ENCODE peak calls at places on chromosomes 5 and 9, in seven cellular contexts. Q is GM12865, W is cardiac fibroblast, M is Panc1, D is aorta, V is heart left ventricle, X is choroid plexus epithelial cell. A is an unnamed sample.

GRCh38 chr9:97923529-97924108 is 1.3 kb upstream of the TRMO start:
- DNase-seq in Q (peak), W (peak), M (peak), D (peak), V (peak), X (peak), A (peak)

GRCh38 chr9:113659740-113660139 is 196.2 kb downstream of the RGS3 start:
- DNase-seq in Q (no peak), W (no peak), M (no peak), D (no peak), V (no peak), X (no peak), A (no peak)

GRCh38 chr5:76729373-76730290 is 13.7 kb downstream of the F2R start:
- DNase-seq in Q (no peak), W (no peak), M (no peak), D (no peak), V (no peak), X (no peak), A (no peak)

GRCh38 chr5:59745422-59745863 is 148.1 kb downstream of the PDE4D start:
- DNase-seq in Q (no peak), W (peak), M (no peak), D (peak), V (peak), X (peak), A (peak)

GRCh38 chr5:176365663-176366574 is 632 bp downstream of the ARL10 start:
- DNase-seq in Q (no peak), W (peak), M (no peak), D (peak), V (peak), X (peak), A (no peak)

GRCh38 chr5:137431051-137431450 is 68.1 kb downstream of the SPOCK1 start:
- DNase-seq in Q (no peak), W (no peak), M (no peak), D (no peak), V (no peak), X (no peak), A (no peak)

GRCh38 chr5:1666812-1667588 is 132.6 kb downstream of the MRPL36 start:
- DNase-seq in Q (no peak), W (peak), M (no peak), D (no peak), V (peak), X (no peak), A (no peak)

GRCh38 chr9:33044677-33045282 is 19.7 kb downstream of the DNAJA1 start:
- DNase-seq in Q (no peak), W (peak), M (peak), D (no peak), V (no peak), X (peak), A (no peak)

GRCh38 chr9:17135578-17135904 is 701 bp downstream of the CNTLN start:
- DNase-seq in Q (no peak), W (no peak), M (no peak), D (no peak), V (no peak), X (no peak), A (peak)

GRCh38 chr9:21395778-21396717 is 10.8 kb upstream of the IFNA2 start:
- DNase-seq in Q (peak), W (peak), M (no peak), D (peak), V (peak), X (peak), A (no peak)

GRCh38 chr5:175872287-175873089 is 1.1 kb downstream of the CPLX2 start:
- DNase-seq in Q (no peak), W (no peak), M (no peak), D (no peak), V (no peak), X (no peak), A (no peak)

GRCh38 chr5:154962494-154962893 is 21.6 kb downstream of the MRPL22 start:
- DNase-seq in Q (peak), W (no peak), M (no peak), D (no peak), V (no peak), X (no peak), A (no peak)

GRCh38 chr9:79256691-79257213 is 315.0 kb upstream of the TLE4 start:
- DNase-seq in Q (no peak), W (peak), M (no peak), D (no peak), V (no peak), X (peak), A (no peak)

GRCh38 chr9:92770005-92770995 is 5.7 kb upstream of the BICD2 start:
- DNase-seq in Q (peak), W (peak), M (no peak), D (peak), V (no peak), X (peak), A (no peak)

GRCh38 chr5:181133610-181134231 is 2.8 kb upstream of the OR2V1 start:
- DNase-seq in Q (peak), W (peak), M (no peak), D (peak), V (peak), X (peak), A (peak)

GRCh38 chr5:133664422-133664821 is 52.1 kb upstream of the FSTL4 start:
- DNase-seq in Q (no peak), W (no peak), M (peak), D (no peak), V (no peak), X (peak), A (no peak)

GRCh38 chr9:2214707-2215106 is 199.6 kb downstream of the SMARCA2 start:
- DNase-seq in Q (no peak), W (no peak), M (no peak), D (no peak), V (no peak), X (no peak), A (no peak)

GRCh38 chr5:142325677-142326479 is 1.1 kb upstream of the SPRY4 start:
- DNase-seq in Q (no peak), W (peak), M (no peak), D (peak), V (peak), X (peak), A (no peak)

GRCh38 chr9:81506941-81507864 is 182.1 kb downstream of the TLE1 start:
- DNase-seq in Q (no peak), W (no peak), M (no peak), D (no peak), V (no peak), X (no peak), A (no peak)

GRCh38 chr5:153969563-153969895 is 69.2 kb downstream of the FAM114A2 start:
- DNase-seq in Q (no peak), W (no peak), M (no peak), D (no peak), V (no peak), X (no peak), A (no peak)

GRCh38 chr5:68924490-68925145 is 169.2 kb upstream of the SLC30A5 start:
- DNase-seq in Q (no peak), W (peak), M (no peak), D (no peak), V (peak), X (peak), A (peak)

GRCh38 chr5:34959323-34959722 is 30.0 kb downstream of the DNAJC21 start:
- DNase-seq in Q (peak), W (peak), M (no peak), D (no peak), V (no peak), X (peak), A (no peak)

GRCh38 chr5:119578937-119579336 is 50.4 kb upstream of the FAM170A start:
- DNase-seq in Q (peak), W (peak), M (no peak), D (no peak), V (no peak), X (peak), A (no peak)

GRCh38 chr5:31827862-31828261 is 188.9 kb downstream of the PDZD2 start:
- DNase-seq in Q (no peak), W (no peak), M (no peak), D (no peak), V (no peak), X (peak), A (no peak)

GRCh38 chr5:23257656-23258055 is 249.8 kb upstream of the PRDM9 start:
- DNase-seq in Q (no peak), W (no peak), M (peak), D (no peak), V (no peak), X (no peak), A (no peak)

GRCh38 chr9:38713426-38713825 is 6.5 kb downstream of the FAM240B start:
- DNase-seq in Q (no peak), W (peak), M (no peak), D (no peak), V (no peak), X (peak), A (no peak)

GRCh38 chr9:115118471-115119156 is 657 bp upstream of the TNC start:
- DNase-seq in Q (no peak), W (peak), M (no peak), D (peak), V (peak), X (peak), A (no peak)

GRCh38 chr9:121299467-121300282 is 31.7 kb downstream of the GSN start:
- DNase-seq in Q (no peak), W (peak), M (no peak), D (peak), V (peak), X (peak), A (peak)

GRCh38 chr5:176353533-176353932 is 8.0 kb downstream of the KIAA1191 start:
- DNase-seq in Q (no peak), W (no peak), M (no peak), D (no peak), V (no peak), X (no peak), A (peak)

GRCh38 chr9:4980046-4980727 is 4.9 kb upstream of the JAK2 start:
- DNase-seq in Q (no peak), W (no peak), M (no peak), D (no peak), V (no peak), X (no peak), A (no peak)

GRCh38 chr5:76363385-76364261 is 39.5 kb upstream of the IQGAP2 start:
- DNase-seq in Q (no peak), W (no peak), M (no peak), D (no peak), V (peak), X (no peak), A (no peak)

GRCh38 chr5:144033481-144033880 is 137.0 kb downstream of the YIPF5 start:
- DNase-seq in Q (no peak), W (no peak), M (no peak), D (no peak), V (no peak), X (no peak), A (no peak)

GRCh38 chr9:91750343-91750742 is 199.7 kb downstream of the ROR2 start:
- DNase-seq in Q (no peak), W (no peak), M (no peak), D (no peak), V (no peak), X (no peak), A (no peak)

GRCh38 chr9:108162664-108163063 is 673.1 kb upstream of the KLF4 start:
- DNase-seq in Q (no peak), W (peak), M (no peak), D (peak), V (no peak), X (peak), A (peak)

GRCh38 chr9:26888271-26888670 is 4.3 kb downstream of the CAAP1 start:
- DNase-seq in Q (no peak), W (no peak), M (no peak), D (no peak), V (no peak), X (peak), A (no peak)

GRCh38 chr9:4327504-4328191 is 27.8 kb upstream of the GLIS3 start:
- DNase-seq in Q (no peak), W (peak), M (no peak), D (no peak), V (no peak), X (peak), A (no peak)

GRCh38 chr5:179387151-179388110 is 42.2 kb upstream of the ADAMTS2 start:
- DNase-seq in Q (no peak), W (no peak), M (no peak), D (no peak), V (no peak), X (no peak), A (no peak)

GRCh38 chr5:139742173-139742903 is 53.3 kb upstream of the PSD2 start:
- DNase-seq in Q (no peak), W (no peak), M (no peak), D (no peak), V (no peak), X (no peak), A (no peak)

GRCh38 chr5:124512236-124512635 is 234.2 kb downstream of the ZNF608 start:
- DNase-seq in Q (no peak), W (peak), M (no peak), D (peak), V (peak), X (no peak), A (peak)
- H3K4me3 ChIP-seq in Q (no peak), W (no peak), M (no peak), D (no peak), V (no peak), X (no peak), A (no peak)

DNA sequence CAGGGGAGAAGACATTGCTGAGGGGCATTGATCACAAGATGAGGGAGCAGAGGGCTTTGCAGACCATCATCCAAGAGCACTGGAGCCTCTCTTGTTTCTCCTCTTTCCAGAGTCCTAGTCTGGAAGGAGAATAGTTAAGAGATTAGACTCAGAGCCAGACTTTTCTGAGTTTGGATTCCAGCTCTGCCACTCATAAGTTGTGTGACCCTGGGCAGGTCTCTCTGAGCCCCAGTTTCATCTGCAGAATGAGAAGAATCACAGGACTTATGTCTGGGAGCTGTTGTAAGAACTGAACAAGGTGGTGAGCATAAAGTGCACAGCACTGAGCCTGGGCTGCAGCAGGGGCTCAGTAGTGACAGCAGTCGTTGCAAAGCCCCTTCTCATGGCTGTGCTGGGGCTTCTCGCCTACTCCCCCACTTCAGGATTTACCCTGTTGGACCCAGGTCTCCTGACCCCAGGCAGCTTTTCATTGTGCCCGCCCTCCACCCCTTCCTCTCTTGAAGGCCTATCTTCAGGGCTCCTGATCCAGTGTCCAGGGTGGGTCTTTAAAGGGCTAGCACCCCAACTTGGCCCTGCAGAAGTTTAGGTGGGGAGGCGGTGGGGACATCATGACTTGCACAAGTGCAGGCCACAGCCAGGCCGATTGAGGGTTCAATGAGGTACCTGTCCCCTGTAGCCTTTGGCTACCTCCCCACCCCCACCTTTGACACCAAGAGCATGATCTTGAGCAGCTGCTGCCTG is 1.5 kb downstream of the SYNPO start:
- DNase-seq in Q (no peak), W (peak), M (no peak), D (no peak), V (no peak), X (no peak), A (no peak)
- H3K4me3 ChIP-seq in Q (no peak), W (peak), M (peak), D (no peak), V (peak), X (peak), A (no peak)

DNA sequence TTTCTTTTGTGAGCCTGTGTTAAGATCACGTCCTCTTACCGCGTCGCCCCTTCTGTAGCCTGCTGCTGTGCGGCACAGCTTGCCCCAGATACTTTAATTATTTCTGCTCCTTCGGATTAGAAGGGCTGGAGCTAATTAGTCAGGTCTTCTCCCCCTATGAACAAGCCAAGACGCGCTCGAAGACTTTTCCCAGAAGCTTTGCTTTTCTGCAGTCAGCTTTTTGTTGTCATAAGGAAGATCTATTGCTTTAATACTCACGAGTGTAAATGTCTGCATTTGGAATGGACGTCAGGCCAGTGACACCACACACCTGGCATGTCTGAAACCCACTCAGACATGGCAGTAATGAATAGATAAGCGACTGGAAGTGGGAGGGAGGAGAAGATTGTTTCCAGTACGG is 37.0 kb downstream of the PRUNE2 start:
- DNase-seq in Q (no peak), W (no peak), M (no peak), D (no peak), V (no peak), X (peak), A (no peak)
- H3K4me3 ChIP-seq in Q (no peak), W (no peak), M (peak), D (no peak), V (no peak), X (no peak), A (no peak)

GRCh38 chr9:129712595-129713524 is 40.0 kb downstream of the PTGES start:
- DNase-seq in Q (no peak), W (peak), M (no peak), D (peak), V (no peak), X (peak), A (no peak)
- H3K4me3 ChIP-seq in Q (no peak), W (no peak), M (no peak), D (no peak), V (no peak), X (peak), A (peak)

GRCh38 chr5:93585753-93586385 is 2.8 kb downstream of the NR2F1 start:
- DNase-seq in Q (no peak), W (no peak), M (no peak), D (no peak), V (no peak), X (peak), A (no peak)
- H3K4me3 ChIP-seq in Q (no peak), W (peak), M (peak), D (no peak), V (peak), X (peak), A (peak)

DNA sequence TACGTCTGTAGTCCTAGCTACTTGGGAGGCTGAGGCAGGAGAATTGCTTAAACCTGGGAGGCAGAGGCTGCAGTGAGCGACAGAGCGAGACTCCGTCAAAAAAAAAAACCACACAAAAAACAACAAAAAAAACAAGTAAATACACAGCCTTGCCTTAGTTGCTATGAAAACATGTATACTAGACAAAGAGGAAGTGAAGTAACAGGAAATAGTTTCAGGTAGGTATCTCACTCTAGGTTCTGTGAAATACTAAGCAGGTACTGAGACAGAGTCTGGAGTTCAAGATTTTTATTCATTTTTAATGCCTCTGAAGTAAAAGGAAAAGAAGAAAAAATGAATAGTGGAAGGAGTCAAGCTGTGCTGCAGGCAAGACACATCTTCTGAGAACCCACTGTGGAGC is 687.9 kb upstream of the RGMB start:
- DNase-seq in Q (no peak), W (no peak), M (no peak), D (no peak), V (no peak), X (no peak), A (no peak)
- H3K4me3 ChIP-seq in Q (no peak), W (no peak), M (no peak), D (no peak), V (no peak), X (no peak), A (no peak)

GRCh38 chr9:95060246-95060645 is 257.3 kb downstream of the FANCC start:
- DNase-seq in Q (no peak), W (no peak), M (no peak), D (no peak), V (no peak), X (no peak), A (no peak)
- H3K4me3 ChIP-seq in Q (no peak), W (no peak), M (no peak), D (no peak), V (no peak), X (no peak), A (no peak)

GRCh38 chr5:148906968-148907367 is 80.6 kb downstream of the ADRB2 start:
- DNase-seq in Q (no peak), W (no peak), M (no peak), D (no peak), V (no peak), X (no peak), A (no peak)
- H3K4me3 ChIP-seq in Q (no peak), W (no peak), M (no peak), D (no peak), V (no peak), X (no peak), A (no peak)

A was measured in gastrocnemius medialis.